ENCODE peak calls at places on chromosomes 11 and 22, in four cellular contexts. One of them, this sample, is unnamed.

GRCh38 chr22:33035276-33035863 is 22.8 kb downstream of the SYN3 start:
- DNase-seq in K562: no peak
- DNase-seq in GM12891: no peak
- DNase-seq in GM12878: no peak
- DNase-seq in this sample: no peak

GRCh38 chr22:50569041-50569459 is 6.3 kb upstream of the SYCE3 start:
- DNase-seq in K562: no peak
- DNase-seq in GM12891: no peak
- DNase-seq in GM12878: no peak
- DNase-seq in this sample: no peak

GRCh38 chr11:66464916-66465315 is 1.8 kb upstream of the PELI3 start:
- DNase-seq in K562: no peak
- DNase-seq in GM12891: no peak
- DNase-seq in GM12878: no peak
- DNase-seq in this sample: no peak

GRCh38 chr11:57313788-57314135 is 11.0 kb downstream of the TNKS1BP1 start:
- DNase-seq in K562: no peak
- DNase-seq in GM12891: no peak
- DNase-seq in GM12878: no peak
- DNase-seq in this sample: no peak

GRCh38 chr22:20258584-20259335 is 9.4 kb downstream of the RTN4R start:
- DNase-seq in K562: peak; percentile 91
- DNase-seq in GM12891: peak; percentile 68
- DNase-seq in GM12878: no peak
- DNase-seq in this sample: no peak

GRCh38 chr11:131301306-131301705 is 69.1 kb upstream of the NTM start:
- DNase-seq in K562: no peak
- DNase-seq in GM12891: no peak
- DNase-seq in GM12878: no peak
- DNase-seq in this sample: no peak

GRCh38 chr11:15258433-15259350 is 144.0 kb downstream of the INSC start:
- DNase-seq in K562: no peak
- DNase-seq in GM12891: no peak
- DNase-seq in GM12878: no peak
- DNase-seq in this sample: no peak

GRCh38 chr11:5367461-5368074 is 16.0 kb upstream of the OR51M1 start:
- DNase-seq in K562: no peak
- DNase-seq in GM12891: no peak
- DNase-seq in GM12878: no peak
- DNase-seq in this sample: no peak

GRCh38 chr11:1942541-1943260 is 4.4 kb upstream of the MRPL23 start:
- DNase-seq in K562: no peak
- DNase-seq in GM12891: no peak
- DNase-seq in GM12878: no peak
- DNase-seq in this sample: no peak

GRCh38 chr11:1305558-1306056 is 3.8 kb downstream of the TOLLIP start:
- DNase-seq in K562: no peak
- DNase-seq in GM12891: no peak
- DNase-seq in GM12878: no peak
- DNase-seq in this sample: no peak

GRCh38 chr22:49209452-49210195 is 618.0 kb downstream of the BRD1 start:
- DNase-seq in K562: no peak
- DNase-seq in GM12891: no peak
- DNase-seq in GM12878: no peak
- DNase-seq in this sample: no peak

GRCh38 chr11:72430743-72431570 is 3.4 kb downstream of the CLPB start:
- DNase-seq in K562: peak; percentile 67
- DNase-seq in GM12891: peak; percentile 49
- DNase-seq in GM12878: no peak
- DNase-seq in this sample: no peak

GRCh38 chr22:40415531-40416266 is 45.3 kb downstream of the SGSM3 start:
- DNase-seq in K562: no peak
- DNase-seq in GM12891: peak; percentile 66
- DNase-seq in GM12878: no peak
- DNase-seq in this sample: peak; percentile 45

GRCh38 chr22:40412441-40412840 is 42.0 kb downstream of the SGSM3 start:
- DNase-seq in K562: no peak
- DNase-seq in GM12891: no peak
- DNase-seq in GM12878: peak; percentile 83
- DNase-seq in this sample: no peak

GRCh38 chr22:40413873-40414272 is 43.5 kb downstream of the SGSM3 start:
- DNase-seq in K562: no peak
- DNase-seq in GM12891: no peak
- DNase-seq in GM12878: no peak
- DNase-seq in this sample: no peak

GRCh38 chr22:40414838-40415505 is 44.6 kb downstream of the SGSM3 start:
- DNase-seq in K562: no peak
- DNase-seq in GM12891: no peak
- DNase-seq in GM12878: no peak
- DNase-seq in this sample: no peak

GRCh38 chr22:40414306-40414705 is 43.9 kb downstream of the SGSM3 start:
- DNase-seq in K562: no peak
- DNase-seq in GM12891: no peak
- DNase-seq in GM12878: no peak
- DNase-seq in this sample: no peak
- TF ChIP-seq POLR2AphosphoS5 in K562: no peak
- TF ChIP-seq POLR2AphosphoS5 in GM12891: no peak
- TF ChIP-seq POLR2AphosphoS5 in GM12878: peak; percentile 7
- TF ChIP-seq POLR2AphosphoS5 in this sample: no peak

DNA sequence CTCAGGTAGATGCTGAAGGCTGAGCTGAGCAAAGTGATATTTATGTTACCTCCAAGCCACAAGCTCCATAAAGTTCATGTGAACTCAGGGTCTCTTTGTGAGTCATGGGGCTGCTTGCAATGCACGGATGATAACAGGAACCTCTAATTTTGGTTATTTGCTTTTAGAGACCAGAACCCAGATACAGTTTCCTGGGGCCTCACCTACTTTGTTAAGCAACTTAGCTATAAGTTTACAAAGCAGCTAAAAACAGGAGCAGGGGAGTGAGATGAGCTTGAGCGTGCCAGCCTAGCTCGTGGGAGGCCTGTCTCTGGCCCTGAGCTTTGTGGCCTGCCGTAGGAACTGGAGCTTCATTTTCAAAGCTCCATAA is 29.2 kb downstream of the SREBF2 start:
- DNase-seq in K562: no peak
- DNase-seq in GM12891: no peak
- DNase-seq in GM12878: peak; percentile 83
- DNase-seq in this sample: peak; percentile 74
- TF ChIP-seq SPI1 in K562: no peak
- TF ChIP-seq SPI1 in GM12891: no peak
- TF ChIP-seq SPI1 in GM12878: no peak
- TF ChIP-seq SPI1 in this sample: no peak

GRCh38 chr22:26502688-26503561 is 9.3 kb downstream of the TFIP11 start:
- DNase-seq in K562: peak; percentile 31
- DNase-seq in GM12891: peak; percentile 48
- DNase-seq in GM12878: no peak
- DNase-seq in this sample: peak; percentile 88
- TF ChIP-seq POLR2AphosphoS5 in K562: no peak
- TF ChIP-seq POLR2AphosphoS5 in GM12891: no peak
- TF ChIP-seq POLR2AphosphoS5 in GM12878: no peak
- TF ChIP-seq POLR2AphosphoS5 in this sample: no peak

GRCh38 chr22:39144101-39144815 is 8.2 kb downstream of the CBX7 start:
- DNase-seq in K562: no peak
- DNase-seq in GM12891: peak; percentile 67
- DNase-seq in GM12878: peak; percentile 56
- DNase-seq in this sample: no peak

GRCh38 chr22:39148727-39149535 is 3.5 kb downstream of the CBX7 start:
- DNase-seq in K562: peak; percentile 52
- DNase-seq in GM12891: peak; percentile 72
- DNase-seq in GM12878: peak; percentile 69
- DNase-seq in this sample: no peak

GRCh38 chr22:39147335-39148023 is 5.0 kb downstream of the CBX7 start:
- DNase-seq in K562: no peak
- DNase-seq in GM12891: no peak
- DNase-seq in GM12878: no peak
- DNase-seq in this sample: no peak

GRCh38 chr22:39148024-39148726 is 4.3 kb downstream of the CBX7 start:
- DNase-seq in K562: no peak
- DNase-seq in GM12891: no peak
- DNase-seq in GM12878: no peak
- DNase-seq in this sample: no peak

DNA sequence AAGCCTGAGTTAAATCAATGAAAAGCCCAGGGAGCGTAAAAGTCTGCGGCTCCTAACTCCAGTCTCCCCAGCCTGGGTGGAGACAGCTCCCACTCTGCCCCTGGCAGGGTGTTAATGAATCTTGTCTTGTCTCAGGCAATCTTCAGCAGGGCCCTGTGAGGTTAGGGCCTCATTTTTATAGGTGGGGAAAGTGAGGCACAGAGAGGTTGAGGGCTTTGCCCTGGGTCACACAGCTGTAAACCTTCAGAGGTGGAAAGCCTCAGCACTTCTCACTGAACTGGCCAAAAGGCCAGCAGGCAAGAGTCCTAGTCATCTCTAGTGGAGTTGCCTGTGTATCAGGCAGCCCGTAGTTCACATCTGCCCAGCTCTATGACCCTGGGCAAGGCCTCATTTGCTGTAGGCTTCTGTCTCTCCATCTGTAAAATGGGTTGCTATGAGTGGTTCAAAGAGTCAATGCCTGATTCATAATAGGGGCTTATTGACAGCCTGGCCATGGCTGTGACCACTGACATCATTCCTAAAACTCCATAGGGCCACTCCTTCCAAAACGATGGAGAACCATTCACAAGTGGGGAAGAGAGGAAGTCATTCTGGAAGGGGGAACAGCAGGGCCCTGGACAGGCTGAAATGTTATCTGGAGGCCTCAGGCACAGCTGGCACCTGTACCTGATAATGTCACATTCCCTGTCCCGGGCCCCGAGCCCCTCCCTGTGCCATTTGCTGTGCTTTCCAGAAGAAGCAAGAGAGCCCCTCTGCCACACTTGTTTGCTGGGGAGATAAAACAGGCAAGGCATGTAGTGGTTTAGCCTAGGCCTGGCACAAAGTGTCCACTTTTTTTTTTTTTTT is 6.0 kb downstream of the CBX7 start:
- DNase-seq in K562: no peak
- DNase-seq in GM12891: no peak
- DNase-seq in GM12878: no peak
- DNase-seq in this sample: no peak
- TF ChIP-seq SPI1 in K562: peak; percentile 56
- TF ChIP-seq SPI1 in GM12891: no peak
- TF ChIP-seq SPI1 in GM12878: no peak
- TF ChIP-seq SPI1 in this sample: no peak

GRCh38 chr11:64892411-64892831 is 14.0 kb upstream of the EHD1 start:
- DNase-seq in K562: no peak
- DNase-seq in GM12891: no peak
- DNase-seq in GM12878: no peak
- DNase-seq in this sample: no peak
- TF ChIP-seq POLR2AphosphoS5 in K562: no peak
- TF ChIP-seq POLR2AphosphoS5 in GM12891: no peak
- TF ChIP-seq POLR2AphosphoS5 in GM12878: no peak
- TF ChIP-seq POLR2AphosphoS5 in this sample: no peak

DNA sequence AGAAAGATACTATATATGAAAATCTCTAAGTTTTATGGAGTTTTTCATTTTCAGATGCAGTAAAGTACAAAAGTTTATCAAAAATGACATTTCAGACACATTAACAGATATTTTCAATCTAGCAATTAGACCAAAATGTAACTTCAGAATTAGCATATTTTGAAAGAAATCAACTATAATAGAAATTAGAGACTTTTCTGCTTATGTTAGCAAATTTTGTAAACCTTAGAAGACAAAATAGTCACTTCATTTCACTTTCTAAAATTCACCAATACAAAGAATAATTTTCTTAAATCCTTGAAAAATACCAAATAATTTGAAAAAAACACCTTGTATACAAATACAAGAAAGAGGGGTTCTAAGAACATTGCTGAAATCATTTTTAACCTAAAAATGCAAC is 135.8 kb upstream of the FIBIN start:
- DNase-seq in K562: no peak
- DNase-seq in GM12891: no peak
- DNase-seq in GM12878: no peak
- DNase-seq in this sample: no peak
- TF ChIP-seq SPI1 in K562: no peak
- TF ChIP-seq SPI1 in GM12891: no peak
- TF ChIP-seq SPI1 in GM12878: no peak
- TF ChIP-seq SPI1 in this sample: no peak

DNA sequence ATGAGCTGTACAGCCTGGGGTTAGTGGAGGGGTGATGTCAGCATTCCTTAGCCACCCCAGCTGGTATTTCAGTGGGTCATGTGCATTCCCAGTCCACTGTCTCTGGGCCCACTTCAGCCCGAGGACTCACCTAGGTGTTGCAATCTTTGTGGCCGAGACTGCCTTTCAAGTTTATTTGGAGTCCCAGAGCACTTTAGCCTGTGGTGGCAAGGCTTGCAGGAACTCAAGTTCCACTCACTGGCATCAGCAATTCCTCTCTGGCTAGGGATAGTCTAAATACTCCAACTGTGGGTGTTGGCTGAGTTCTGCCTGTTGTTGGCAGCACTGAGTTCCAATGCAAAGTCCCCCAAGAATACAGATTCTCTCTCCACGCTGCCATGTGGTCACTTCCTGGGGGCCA is 191.6 kb upstream of the PGR start:
- DNase-seq in K562: no peak
- DNase-seq in GM12891: no peak
- DNase-seq in GM12878: no peak
- DNase-seq in this sample: no peak
- TF ChIP-seq POLR2AphosphoS5 in K562: no peak
- TF ChIP-seq POLR2AphosphoS5 in GM12891: no peak
- TF ChIP-seq POLR2AphosphoS5 in GM12878: no peak
- TF ChIP-seq POLR2AphosphoS5 in this sample: no peak

GRCh38 chr11:18384157-18384641 is 10.2 kb upstream of the LDHA start:
- DNase-seq in K562: peak; percentile 73
- DNase-seq in GM12891: no peak
- DNase-seq in GM12878: peak; percentile 51
- DNase-seq in this sample: no peak
- TF ChIP-seq SPI1 in K562: peak; percentile 34
- TF ChIP-seq SPI1 in GM12891: peak; percentile 44
- TF ChIP-seq SPI1 in GM12878: no peak
- TF ChIP-seq SPI1 in this sample: peak; percentile 69